ENCODE peak calls at places on chromosomes 5 and 9, in four cellular contexts. B is coronary artery; J is effector memory CD4-positive, alpha-beta T cell; F is heart left ventricle. T is an unnamed sample.

GRCh38 chr5:98999631-99000030 is 70.8 kb upstream of the CHD1 start:
- DNase-seq in B (no peak), J (no peak), F (no peak), T (no peak)

GRCh38 chr9:7403839-7404238 is 395.7 kb downstream of the DMAC1 start:
- DNase-seq in B (no peak), J (no peak), F (no peak), T (no peak)

GRCh38 chr9:89690334-89690912 is 85.6 kb downstream of the GADD45G start:
- DNase-seq in B (no peak), J (no peak), F (no peak), T (no peak)

GRCh38 chr9:1458503-1458902 is 408.3 kb downstream of the DMRT2 start:
- DNase-seq in B (no peak), J (no peak), F (no peak), T (no peak)

GRCh38 chr5:154871732-154872131 is 13.3 kb downstream of the CNOT8 start:
- DNase-seq in B (no peak), J (no peak), F (no peak), T (no peak)

GRCh38 chr5:75048457-75048953 is 3.9 kb downstream of the GCNT4 start:
- DNase-seq in B (no peak), J (no peak), F (no peak), T (no peak)

GRCh38 chr9:9142001-9142400 is 1342.4 kb upstream of the DMAC1 start:
- DNase-seq in B (no peak), J (no peak), F (no peak), T (no peak)

GRCh38 chr5:127280494-127281220 is 9.9 kb upstream of the MEGF10 start:
- DNase-seq in B (no peak), J (no peak), F (no peak), T (no peak)

GRCh38 chr5:6673031-6673430 is 39.8 kb downstream of the SRD5A1 start:
- DNase-seq in B (no peak), J (no peak), F (no peak), T (no peak)

GRCh38 chr5:149887622-149888183 is 56.9 kb downstream of the PDE6A start:
- DNase-seq in B (no peak), J (no peak), F (no peak), T (no peak)

GRCh38 chr5:110956280-110956912 is 115.1 kb upstream of the TSLP start:
- DNase-seq in B (no peak), J (no peak), F (no peak), T (no peak)

GRCh38 chr5:176738851-176739250 is 71.5 kb upstream of the UNC5A start:
- DNase-seq in B (peak; percentile 55), J (no peak), F (no peak), T (no peak)

GRCh38 chr5:127101533-127101932 is 28.2 kb upstream of the C5orf63 start:
- DNase-seq in B (no peak), J (no peak), F (no peak), T (no peak)

GRCh38 chr5:141742866-141743651 is 61.0 kb upstream of the ARAP3 start:
- DNase-seq in B (no peak), J (no peak), F (no peak), T (no peak)

GRCh38 chr5:74320526-74320925 is 320.0 kb downstream of the ENC1 start:
- DNase-seq in B (no peak), J (no peak), F (no peak), T (no peak)

GRCh38 chr5:67291671-67292070 is 95.1 kb upstream of the CD180 start:
- DNase-seq in B (no peak), J (no peak), F (no peak), T (no peak)

GRCh38 chr9:73167614-73168013 is 15.9 kb downstream of the ANXA1 start:
- DNase-seq in B (no peak), J (no peak), F (no peak), T (no peak)

GRCh38 chr5:14967166-14967565 is 95.6 kb upstream of the ANKH start:
- DNase-seq in B (no peak), J (no peak), F (no peak), T (no peak)

GRCh38 chr9:19371942-19372341 is 8.1 kb downstream of the RPS6 start:
- DNase-seq in B (no peak), J (no peak), F (no peak), T (no peak)

GRCh38 chr5:116045821-116046220 is 13.5 kb downstream of the ARL14EPL start:
- DNase-seq in B (no peak), J (no peak), F (no peak), T (no peak)

GRCh38 chr5:173324115-173325001 is 3.9 kb downstream of the STC2 start:
- DNase-seq in B (no peak), J (no peak), F (peak; percentile 91), T (peak; percentile 91)

GRCh38 chr9:134388289-134388808 is 62.1 kb downstream of the RXRA start:
- DNase-seq in B (no peak), J (no peak), F (no peak), T (no peak)

GRCh38 chr9:134384811-134385479 is 58.7 kb downstream of the RXRA start:
- DNase-seq in B (no peak), J (no peak), F (no peak), T (no peak)

GRCh38 chr9:134388976-134389375 is 62.7 kb downstream of the RXRA start:
- DNase-seq in B (no peak), J (no peak), F (no peak), T (no peak)

GRCh38 chr9:134385873-134386370 is 59.7 kb downstream of the RXRA start:
- DNase-seq in B (no peak), J (no peak), F (no peak), T (no peak)

DNA sequence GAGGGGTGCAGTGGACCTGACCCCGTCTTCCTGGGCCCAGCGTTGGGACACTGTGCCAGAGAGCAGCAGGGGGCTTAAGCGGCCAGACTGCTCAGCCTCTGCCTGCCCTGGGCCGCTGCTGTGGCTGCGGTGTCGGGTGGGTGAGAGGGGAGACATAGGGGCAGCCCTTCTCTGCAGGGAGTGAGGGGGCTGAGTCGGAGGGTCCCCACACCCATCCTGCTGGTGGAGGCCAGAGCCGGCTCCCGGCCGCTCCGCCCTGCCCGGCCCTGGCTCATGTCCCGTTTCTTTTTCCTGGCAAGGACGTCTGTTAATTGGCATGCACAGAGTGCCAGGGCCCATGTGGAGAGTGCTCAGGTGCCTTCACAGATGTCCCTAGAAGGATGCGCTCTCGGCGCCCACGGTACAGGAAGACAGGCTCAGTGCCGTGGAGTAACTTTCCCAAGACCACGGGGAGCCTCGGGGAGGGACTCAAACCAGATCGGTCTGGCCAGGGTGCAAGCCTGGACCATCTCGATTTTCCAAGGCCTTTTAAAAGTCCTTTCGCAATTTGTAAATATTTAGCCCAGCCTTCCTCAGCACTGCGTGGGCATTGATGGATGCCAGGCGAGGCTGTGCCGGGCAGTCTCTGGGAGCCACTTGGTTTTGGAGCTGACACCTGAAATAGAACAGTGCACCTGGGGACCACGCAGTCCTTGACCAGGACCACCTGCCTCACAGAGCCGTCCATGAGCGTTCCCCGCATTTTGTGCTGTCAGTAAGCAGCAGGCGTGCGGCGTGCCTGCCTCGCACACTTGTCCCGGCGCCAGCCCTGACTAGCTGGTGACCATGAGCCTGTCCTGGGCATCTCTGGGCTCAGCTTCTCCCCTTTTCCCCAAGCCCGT is 60.9 kb downstream of the RXRA start:
- DNase-seq in B (no peak), J (no peak), F (no peak), T (peak; percentile 59)
- H3K27ac ChIP-seq in B (peak overlapping the region; percentile 76), J (no peak overlapping the region), F (peak overlapping the region; percentile 47), T (peak overlapping the region; percentile 76)

GRCh38 chr5:55620781-55621180 is 86.0 kb upstream of the PLPP1 start:
- DNase-seq in B (no peak), J (no peak), F (no peak), T (no peak)
- H3K4me3 ChIP-seq in B (no peak overlapping the region), J (no peak overlapping the region), F (no peak overlapping the region), T (no peak overlapping the region)

DNA sequence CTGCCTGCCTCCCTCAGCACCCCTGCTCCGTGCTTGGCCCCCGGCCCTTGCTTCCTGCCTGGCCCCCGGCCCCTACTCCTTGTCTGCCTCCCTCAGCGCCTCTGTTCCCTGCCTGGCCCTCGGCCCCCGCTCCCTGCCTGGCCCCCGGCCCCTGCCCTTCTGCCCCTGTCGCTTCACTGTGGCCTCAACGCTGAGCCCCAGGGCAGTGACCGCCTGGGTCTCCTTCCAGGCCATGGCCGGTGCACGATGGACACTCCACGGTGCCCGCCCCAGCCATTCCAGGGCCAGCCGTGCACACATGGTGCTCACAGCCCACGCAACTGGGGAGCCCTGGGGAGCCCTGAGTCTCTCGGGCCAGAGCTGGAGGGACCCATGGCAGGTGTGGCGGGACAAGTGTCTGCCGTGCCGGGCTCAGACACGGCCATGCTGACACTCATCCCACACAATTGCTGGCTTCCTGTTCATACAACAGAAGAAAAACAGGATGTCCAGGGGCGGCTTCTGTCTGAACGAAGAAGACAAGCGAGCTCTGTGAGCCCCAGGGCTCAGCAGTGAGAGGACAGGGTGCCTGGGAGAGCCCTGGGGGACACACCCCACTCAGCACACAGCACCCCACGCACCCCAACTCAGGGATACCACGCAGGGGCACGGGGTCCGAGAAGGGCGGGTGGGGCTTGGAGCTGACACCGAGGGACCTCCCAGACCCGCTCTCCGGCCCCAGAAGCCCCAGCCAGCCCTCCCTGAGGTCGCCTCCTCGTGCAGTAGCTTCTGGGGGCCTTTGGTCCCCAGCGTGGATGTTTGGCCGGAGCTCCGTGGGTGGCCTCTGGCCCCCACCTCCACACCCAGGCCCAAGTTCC is 35.7 kb downstream of the EXD3 start:
- DNase-seq in B (no peak), J (no peak), F (no peak), T (peak; percentile 56)
- H3K27ac ChIP-seq in B (peak overlapping the region; percentile 57), J (peak overlapping the region; percentile 48), F (peak overlapping the region; percentile 92), T (no peak overlapping the region)

DNA sequence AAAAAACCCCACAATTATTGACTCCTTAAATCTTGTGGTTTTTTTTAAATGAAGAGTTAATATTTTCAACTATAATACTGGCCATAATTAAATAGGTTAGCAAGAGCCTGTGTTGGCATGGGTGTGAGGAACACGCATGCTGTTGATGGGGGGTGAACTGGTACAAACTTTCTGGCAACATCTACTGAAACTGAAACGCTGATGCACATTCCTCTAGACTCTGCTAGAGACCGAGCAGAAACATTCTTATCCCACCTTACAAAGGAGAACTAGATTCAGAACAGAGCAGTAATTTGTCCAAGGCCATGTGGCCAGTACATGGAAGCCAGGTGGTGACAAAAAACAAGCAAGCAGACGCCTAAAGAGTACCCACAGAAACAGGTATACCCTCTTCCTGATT is 2.4 kb downstream of the BICD2 start:
- DNase-seq in B (no peak), J (no peak), F (no peak), T (no peak)
- H3K4me3 ChIP-seq in B (peak overlapping the region; percentile 100), J (no peak overlapping the region), F (no peak overlapping the region), T (peak overlapping the region; percentile 4)